ENCODE peak calls at places on chromosomes 7 and 10, in eight cellular contexts. One of them, this sample, is unnamed.

GRCh38 chr10:35424680-35425285 is 88.5 kb downstream of the CCNY start:
- DNase-seq in EL: no peak
- DNase-seq in stimulated activated CD4-positive, alpha-beta T cell treated with anti-CD3 and anti-CD28 coated beads, Interleukin-4, amount 100 ng/mL, for 24 hours: no peak
- DNase-seq in WERI-Rb-1: no peak
- DNase-seq in NCI-H1105 treated with DMSO at 0.1 percent for 48 hours: no peak
- DNase-seq in astrocyte of the cerebellum: no peak
- DNase-seq in stimulated activated naive CD8-positive, alpha-beta T cell treated with anti-CD3 and anti-CD28 coated beads, Interleukin-15, Interleukin-2, amounts not matched to agents 100 U/mL and 50 U/mL, for 24 hours: no peak
- DNase-seq in body of pancreas: no peak
- DNase-seq in this sample: no peak

GRCh38 chr7:126727930-126728331 is 524.8 kb downstream of the GRM8 start:
- DNase-seq in EL: peak
- DNase-seq in stimulated activated CD4-positive, alpha-beta T cell treated with anti-CD3 and anti-CD28 coated beads, Interleukin-4, amount 100 ng/mL, for 24 hours: no peak
- DNase-seq in WERI-Rb-1: no peak
- DNase-seq in NCI-H1105 treated with DMSO at 0.1 percent for 48 hours: no peak
- DNase-seq in astrocyte of the cerebellum: no peak
- DNase-seq in stimulated activated naive CD8-positive, alpha-beta T cell treated with anti-CD3 and anti-CD28 coated beads, Interleukin-15, Interleukin-2, amounts not matched to agents 100 U/mL and 50 U/mL, for 24 hours: no peak
- DNase-seq in body of pancreas: no peak
- DNase-seq in this sample: no peak

GRCh38 chr7:66771795-66772194 is 31.3 kb downstream of the RABGEF1 start:
- DNase-seq in EL: no peak
- DNase-seq in stimulated activated CD4-positive, alpha-beta T cell treated with anti-CD3 and anti-CD28 coated beads, Interleukin-4, amount 100 ng/mL, for 24 hours: no peak
- DNase-seq in WERI-Rb-1: no peak
- DNase-seq in NCI-H1105 treated with DMSO at 0.1 percent for 48 hours: no peak
- DNase-seq in astrocyte of the cerebellum: no peak
- DNase-seq in stimulated activated naive CD8-positive, alpha-beta T cell treated with anti-CD3 and anti-CD28 coated beads, Interleukin-15, Interleukin-2, amounts not matched to agents 100 U/mL and 50 U/mL, for 24 hours: no peak
- DNase-seq in body of pancreas: no peak
- DNase-seq in this sample: no peak

GRCh38 chr7:149196151-149196704 is 882 bp downstream of the ZNF282 start:
- DNase-seq in EL: peak
- DNase-seq in stimulated activated CD4-positive, alpha-beta T cell treated with anti-CD3 and anti-CD28 coated beads, Interleukin-4, amount 100 ng/mL, for 24 hours: peak
- DNase-seq in WERI-Rb-1: no peak
- DNase-seq in NCI-H1105 treated with DMSO at 0.1 percent for 48 hours: no peak
- DNase-seq in astrocyte of the cerebellum: no peak
- DNase-seq in stimulated activated naive CD8-positive, alpha-beta T cell treated with anti-CD3 and anti-CD28 coated beads, Interleukin-15, Interleukin-2, amounts not matched to agents 100 U/mL and 50 U/mL, for 24 hours: peak
- DNase-seq in body of pancreas: no peak
- DNase-seq in this sample: peak

GRCh38 chr7:129714514-129715063 is 103.1 kb downstream of the NRF1 start:
- DNase-seq in EL: no peak
- DNase-seq in stimulated activated CD4-positive, alpha-beta T cell treated with anti-CD3 and anti-CD28 coated beads, Interleukin-4, amount 100 ng/mL, for 24 hours: no peak
- DNase-seq in WERI-Rb-1: no peak
- DNase-seq in NCI-H1105 treated with DMSO at 0.1 percent for 48 hours: no peak
- DNase-seq in astrocyte of the cerebellum: no peak
- DNase-seq in stimulated activated naive CD8-positive, alpha-beta T cell treated with anti-CD3 and anti-CD28 coated beads, Interleukin-15, Interleukin-2, amounts not matched to agents 100 U/mL and 50 U/mL, for 24 hours: no peak
- DNase-seq in body of pancreas: no peak
- DNase-seq in this sample: no peak

GRCh38 chr7:2971914-2972530 is 71.6 kb downstream of the CARD11 start:
- DNase-seq in EL: no peak
- DNase-seq in stimulated activated CD4-positive, alpha-beta T cell treated with anti-CD3 and anti-CD28 coated beads, Interleukin-4, amount 100 ng/mL, for 24 hours: no peak
- DNase-seq in WERI-Rb-1: no peak
- DNase-seq in NCI-H1105 treated with DMSO at 0.1 percent for 48 hours: no peak
- DNase-seq in astrocyte of the cerebellum: no peak
- DNase-seq in stimulated activated naive CD8-positive, alpha-beta T cell treated with anti-CD3 and anti-CD28 coated beads, Interleukin-15, Interleukin-2, amounts not matched to agents 100 U/mL and 50 U/mL, for 24 hours: no peak
- DNase-seq in body of pancreas: no peak
- DNase-seq in this sample: no peak

GRCh38 chr7:95478139-95479037 is 7.4 kb upstream of the ASB4 start:
- DNase-seq in EL: peak
- DNase-seq in stimulated activated CD4-positive, alpha-beta T cell treated with anti-CD3 and anti-CD28 coated beads, Interleukin-4, amount 100 ng/mL, for 24 hours: no peak
- DNase-seq in WERI-Rb-1: peak
- DNase-seq in NCI-H1105 treated with DMSO at 0.1 percent for 48 hours: peak
- DNase-seq in astrocyte of the cerebellum: peak
- DNase-seq in stimulated activated naive CD8-positive, alpha-beta T cell treated with anti-CD3 and anti-CD28 coated beads, Interleukin-15, Interleukin-2, amounts not matched to agents 100 U/mL and 50 U/mL, for 24 hours: no peak
- DNase-seq in body of pancreas: peak
- DNase-seq in this sample: no peak

GRCh38 chr7:41224063-41224763 is 478.7 kb downstream of the INHBA start:
- DNase-seq in EL: peak
- DNase-seq in stimulated activated CD4-positive, alpha-beta T cell treated with anti-CD3 and anti-CD28 coated beads, Interleukin-4, amount 100 ng/mL, for 24 hours: no peak
- DNase-seq in WERI-Rb-1: no peak
- DNase-seq in NCI-H1105 treated with DMSO at 0.1 percent for 48 hours: no peak
- DNase-seq in astrocyte of the cerebellum: no peak
- DNase-seq in stimulated activated naive CD8-positive, alpha-beta T cell treated with anti-CD3 and anti-CD28 coated beads, Interleukin-15, Interleukin-2, amounts not matched to agents 100 U/mL and 50 U/mL, for 24 hours: no peak
- DNase-seq in body of pancreas: no peak
- DNase-seq in this sample: no peak

GRCh38 chr7:135181929-135182678 is 11.6 kb upstream of the CYREN start:
- DNase-seq in EL: no peak
- DNase-seq in stimulated activated CD4-positive, alpha-beta T cell treated with anti-CD3 and anti-CD28 coated beads, Interleukin-4, amount 100 ng/mL, for 24 hours: no peak
- DNase-seq in WERI-Rb-1: no peak
- DNase-seq in NCI-H1105 treated with DMSO at 0.1 percent for 48 hours: no peak
- DNase-seq in astrocyte of the cerebellum: no peak
- DNase-seq in stimulated activated naive CD8-positive, alpha-beta T cell treated with anti-CD3 and anti-CD28 coated beads, Interleukin-15, Interleukin-2, amounts not matched to agents 100 U/mL and 50 U/mL, for 24 hours: no peak
- DNase-seq in body of pancreas: peak
- DNase-seq in this sample: no peak

GRCh38 chr10:27865221-27865635 is 119.6 kb upstream of the MKX start:
- DNase-seq in EL: peak
- DNase-seq in stimulated activated CD4-positive, alpha-beta T cell treated with anti-CD3 and anti-CD28 coated beads, Interleukin-4, amount 100 ng/mL, for 24 hours: no peak
- DNase-seq in WERI-Rb-1: no peak
- DNase-seq in NCI-H1105 treated with DMSO at 0.1 percent for 48 hours: no peak
- DNase-seq in astrocyte of the cerebellum: no peak
- DNase-seq in stimulated activated naive CD8-positive, alpha-beta T cell treated with anti-CD3 and anti-CD28 coated beads, Interleukin-15, Interleukin-2, amounts not matched to agents 100 U/mL and 50 U/mL, for 24 hours: no peak
- DNase-seq in body of pancreas: no peak
- DNase-seq in this sample: no peak

GRCh38 chr10:33150904-33151303 is 183.6 kb downstream of the NRP1 start:
- DNase-seq in EL: no peak
- DNase-seq in stimulated activated CD4-positive, alpha-beta T cell treated with anti-CD3 and anti-CD28 coated beads, Interleukin-4, amount 100 ng/mL, for 24 hours: no peak
- DNase-seq in WERI-Rb-1: no peak
- DNase-seq in NCI-H1105 treated with DMSO at 0.1 percent for 48 hours: no peak
- DNase-seq in astrocyte of the cerebellum: no peak
- DNase-seq in stimulated activated naive CD8-positive, alpha-beta T cell treated with anti-CD3 and anti-CD28 coated beads, Interleukin-15, Interleukin-2, amounts not matched to agents 100 U/mL and 50 U/mL, for 24 hours: no peak
- DNase-seq in body of pancreas: no peak
- DNase-seq in this sample: no peak

GRCh38 chr10:93481931-93482834 is at the start of gene MYOF:
- DNase-seq in EL: peak
- DNase-seq in stimulated activated CD4-positive, alpha-beta T cell treated with anti-CD3 and anti-CD28 coated beads, Interleukin-4, amount 100 ng/mL, for 24 hours: peak
- DNase-seq in WERI-Rb-1: peak
- DNase-seq in NCI-H1105 treated with DMSO at 0.1 percent for 48 hours: peak
- DNase-seq in astrocyte of the cerebellum: peak
- DNase-seq in stimulated activated naive CD8-positive, alpha-beta T cell treated with anti-CD3 and anti-CD28 coated beads, Interleukin-15, Interleukin-2, amounts not matched to agents 100 U/mL and 50 U/mL, for 24 hours: peak
- DNase-seq in body of pancreas: peak
- DNase-seq in this sample: peak

This sample was measured in mucosa of descending colon.